ENCODE peak calls at places on chromosomes 12 and 14, in four cellular contexts. P, H, E and W are unnamed samples.
A peak's percentile ranks its signal among the peaks of the same experiment; 100 is the strongest.

GRCh38 chr12:80016684-80017083 is 81.8 kb upstream of the PPP1R12A start:
- DNase-seq in P (no peak), H (no peak), E (no peak), W (no peak)

GRCh38 chr12:54201001-54201794 is 12.4 kb upstream of the SMUG1 start:
- DNase-seq in P (peak; percentile 38), H (no peak), E (peak; percentile 67), W (peak; percentile 92)

GRCh38 chr14:100298551-100299237 is 7.5 kb downstream of the SLC25A29 start:
- DNase-seq in P (no peak), H (no peak), E (no peak), W (no peak)

GRCh38 chr12:10052111-10052913 is 21.8 kb downstream of the CLEC9A start:
- DNase-seq in P (no peak), H (no peak), E (no peak), W (no peak)

GRCh38 chr12:67077617-67078016 is 191.5 kb upstream of the CAND1 start:
- DNase-seq in P (no peak), H (no peak), E (no peak), W (no peak)

GRCh38 chr12:80178846-80179245 is 79.5 kb downstream of the OTOGL start:
- DNase-seq in P (no peak), H (no peak), E (no peak), W (no peak)

GRCh38 chr12:68240975-68241374 is 12.4 kb downstream of the IL22 start:
- DNase-seq in P (peak; percentile 55), H (no peak), E (no peak), W (no peak)

GRCh38 chr12:121958521-121959240 is 40.3 kb downstream of the CFAP251 start:
- DNase-seq in P (no peak), H (no peak), E (no peak), W (peak; percentile 56)

GRCh38 chr12:27840229-27840999 is 60.4 kb upstream of the MANSC4 start:
- DNase-seq in P (no peak), H (no peak), E (no peak), W (no peak)

GRCh38 chr14:40199101-40199500 is 766.9 kb upstream of the FBXO33 start:
- DNase-seq in P (no peak), H (no peak), E (no peak), W (no peak)

GRCh38 chr12:107794451-107794850 is 19.9 kb downstream of the ASCL4 start:
- DNase-seq in P (no peak), H (no peak), E (no peak), W (no peak)

GRCh38 chr12:107788281-107788680 is 13.8 kb downstream of the ASCL4 start:
- DNase-seq in P (no peak), H (no peak), E (no peak), W (no peak)

GRCh38 chr12:107788690-107789458 is 14.4 kb downstream of the ASCL4 start:
- DNase-seq in P (no peak), H (no peak), E (no peak), W (no peak)

GRCh38 chr12:107791465-107792089 is 17.1 kb downstream of the ASCL4 start:
- DNase-seq in P (no peak), H (no peak), E (no peak), W (no peak)
- H3K27me3 ChIP-seq in P (no peaks in the 10 kb centered on the region), H (no peaks in the 10 kb centered on the region), E (no peaks in the 10 kb centered on the region), W (peaks cover 1% of the 10 kb centered on the region)

DNA sequence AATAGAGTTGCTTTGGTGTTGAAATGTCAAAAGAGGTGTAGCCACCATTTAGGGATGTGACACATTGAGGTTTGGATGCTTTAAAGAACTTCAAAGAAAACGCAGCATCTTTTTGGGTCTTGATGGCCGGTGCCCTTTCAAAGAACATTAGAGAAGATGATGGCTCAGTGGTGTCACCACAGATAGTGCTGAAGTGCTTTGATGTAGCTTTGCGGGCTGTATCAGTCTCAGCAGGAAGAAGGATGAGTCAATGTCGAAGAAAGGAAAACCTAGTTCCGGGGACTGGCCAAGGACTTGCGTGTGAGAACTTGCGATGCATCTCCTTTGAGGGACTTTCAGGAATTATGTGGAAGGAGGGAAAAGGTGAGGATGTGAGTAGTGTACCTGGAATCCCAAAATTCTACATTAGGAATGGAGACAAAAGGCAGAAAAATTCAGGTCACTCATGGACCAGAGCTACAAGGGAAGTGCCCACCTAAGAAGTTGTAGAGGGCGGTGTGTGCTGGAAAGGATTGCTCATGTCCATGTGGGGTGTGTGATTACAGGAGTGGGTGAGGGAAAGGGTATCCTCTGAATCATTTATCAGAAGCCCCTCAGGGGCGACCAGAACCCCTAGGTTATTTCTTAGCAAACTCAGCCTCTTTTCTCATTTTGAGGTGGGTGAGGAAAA is 39.7 kb upstream of the GZMB start:
- DNase-seq in P (no peak), H (no peak), E (no peak), W (no peak)
- H3K4me3 ChIP-seq in P (no peak overlapping the region), H (no peak overlapping the region), E (no peak overlapping the region), W (no peak overlapping the region)

DNA sequence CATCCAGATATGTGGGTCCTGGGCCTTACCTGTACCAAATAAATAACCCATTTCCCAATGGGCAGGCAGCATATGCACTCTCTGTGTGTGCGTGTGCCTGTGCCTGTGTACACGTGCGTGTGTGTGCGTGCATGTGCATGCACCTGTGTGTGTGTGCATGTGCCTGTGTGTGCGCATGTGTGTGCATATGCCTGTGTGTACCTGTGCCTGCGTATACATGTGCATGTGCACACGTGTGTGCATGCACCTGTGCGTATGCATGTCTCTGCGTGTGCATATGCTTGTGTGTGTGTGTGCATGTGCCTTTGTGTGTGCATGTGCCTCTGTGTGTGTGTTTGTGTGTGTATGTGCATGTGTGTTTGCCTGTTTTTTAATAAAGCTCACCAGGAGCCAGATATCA is 197.1 kb downstream of the PHETA1 start:
- DNase-seq in P (no peak), H (no peak), E (no peak), W (no peak)
- H3K27me3 ChIP-seq in P (no peaks in the 10 kb centered on the region), H (no peaks in the 10 kb centered on the region), E (no peaks in the 10 kb centered on the region), W (no peaks in the 10 kb centered on the region)

GRCh38 chr12:1069846-1070245 is 78.8 kb downstream of the ERC1 start:
- DNase-seq in P (no peak), H (no peak), E (no peak), W (no peak)
- H3K4me3 ChIP-seq in P (no peak overlapping the region), H (no peak overlapping the region), E (no peak overlapping the region), W (no peak overlapping the region)

GRCh38 chr14:93824076-93824475 is 35.8 kb upstream of the PRIMA1 start:
- DNase-seq in P (no peak), H (no peak), E (no peak), W (peak; percentile 59)

GRCh38 chr14:93829839-93830481 is 41.7 kb upstream of the PRIMA1 start:
- DNase-seq in P (no peak), H (no peak), E (no peak), W (no peak)

GRCh38 chr14:93824518-93825234 is 36.4 kb upstream of the PRIMA1 start:
- DNase-seq in P (no peak), H (no peak), E (no peak), W (peak; percentile 74)

GRCh38 chr14:93830753-93831461 is 42.6 kb upstream of the PRIMA1 start:
- DNase-seq in P (no peak), H (no peak), E (no peak), W (no peak)

GRCh38 chr14:93825235-93825553 is 36.9 kb upstream of the PRIMA1 start:
- DNase-seq in P (no peak), H (no peak), E (no peak), W (no peak)
- H3K27me3 ChIP-seq in P (no peaks in the 10 kb centered on the region), H (peaks cover 2% of the 10 kb centered on the region), E (no peaks in the 10 kb centered on the region), W (no peaks in the 10 kb centered on the region)